ENCODE peak calls at places on chromosomes 4 and X, in ten cellular contexts. K, N, G, B, V, W, Z, I, X and M are unnamed samples. For H3K4me1, the result is how much of the 10 kb centered on the place peaks cover.

GRCh38 chrX:122816288-122816687 is 367.8 kb upstream of the GRIA3 start:
- DNase-seq in X (no peak), G (no peak), Z (no peak), N (no peak), K (no peak), I (no peak), V (no peak), W (no peak), B (no peak), M (no peak)

GRCh38 chr4:156654410-156654809 is 317.2 kb downstream of the PDGFC start:
- DNase-seq in W (no peak), Z (no peak), G (no peak), X (no peak), V (no peak), K (no peak), I (no peak), N (no peak), B (no peak), M (no peak)

GRCh38 chr4:93469560-93469959 is 359.0 kb upstream of the ATOH1 start:
- DNase-seq in K (no peak), G (no peak), V (no peak), W (no peak), B (no peak), Z (no peak), N (no peak), X (no peak), I (no peak), M (no peak)

GRCh38 chr4:107689912-107690587 is 30.0 kb downstream of the PAPSS1 start:
- DNase-seq in V (peak), K (no peak), W (no peak), I (no peak), X (no peak), N (no peak), Z (no peak), G (no peak), B (no peak), M (no peak)

GRCh38 chr4:6071959-6072720 is 53.9 kb upstream of the C4orf50 start:
- DNase-seq in X (no peak), V (peak), G (no peak), I (no peak), Z (peak), N (no peak), B (no peak), K (no peak), W (no peak), M (no peak)

GRCh38 chr4:111434581-111434980 is 710.7 kb upstream of the FAM241A start:
- DNase-seq in B (no peak), G (no peak), I (no peak), V (peak), W (no peak), Z (no peak), N (no peak), K (no peak), X (no peak), M (no peak)

GRCh38 chr4:81844717-81845116 is 373.0 kb upstream of the RASGEF1B start:
- DNase-seq in K (peak), V (peak), G (peak), N (peak), Z (peak), I (peak), W (peak), X (peak), B (peak), M (peak)

GRCh38 chrX:154369453-154370299 is 4.8 kb downstream of the FLNA start:
- DNase-seq in W (no peak), K (peak), V (peak), X (peak), G (peak), B (peak), I (no peak), N (peak), Z (peak), M (no peak)

GRCh38 chrX:48531359-48531954 is 8.1 kb upstream of the TBC1D25 start:
- DNase-seq in B (no peak), W (no peak), I (no peak), Z (no peak), K (peak), G (no peak), X (no peak), N (peak), V (peak), M (no peak)

GRCh38 chrX:43655961-43656494 is at the start of gene MAOA:
- DNase-seq in V (no peak), B (peak), N (no peak), K (peak), W (no peak), G (peak), I (no peak), X (peak), Z (peak), M (no peak)

GRCh38 chr4:70601422-70602039 is 9.5 kb downstream of the AMBN start:
- DNase-seq in W (peak), I (peak), N (peak), Z (peak), V (peak), G (no peak), X (peak), K (no peak), B (peak), M (peak)

GRCh38 chr4:3257125-3257690 is 8.2 kb downstream of the MSANTD1 start:
- DNase-seq in I (no peak), N (no peak), X (no peak), Z (no peak), K (no peak), W (no peak), V (no peak), G (no peak), B (no peak), M (no peak)

GRCh38 chr4:118124977-118125376 is 90.7 kb downstream of the NDST3 start:
- DNase-seq in V (no peak), B (no peak), N (no peak), G (no peak), K (no peak), I (no peak), Z (no peak), W (no peak), X (no peak), M (no peak)

GRCh38 chrX:47311857-47312774 is 58.3 kb upstream of the ZNF157 start:
- DNase-seq in K (no peak), G (peak), X (peak), N (peak), Z (peak), I (no peak), B (peak), V (peak), W (peak), M (no peak)

GRCh38 chr4:74874785-74875367 is 58.0 kb upstream of the PARM1 start:
- DNase-seq in G (peak), I (peak), K (no peak), N (peak), X (no peak), V (peak), B (peak), Z (no peak), W (no peak), M (peak)

GRCh38 chrX:373641-374471 is 12.9 kb downstream of the PPP2R3B start:
- DNase-seq in B (peak), Z (no peak), G (no peak), V (peak), W (no peak), X (no peak), I (no peak), K (no peak), N (no peak), M (no peak)

GRCh38 chr4:174377613-174378012 is 93.9 kb downstream of the CEP44 start:
- DNase-seq in X (no peak), G (no peak), Z (no peak), V (peak), W (no peak), I (no peak), N (no peak), K (no peak), B (no peak), M (no peak)

GRCh38 chr4:145619639-145619996 is 433 bp downstream of the MMAA start:
- DNase-seq in V (peak), N (no peak), Z (peak), W (no peak), G (no peak), B (no peak), I (no peak), X (peak), K (peak), M (no peak)

GRCh38 chr4:102675142-102675541 is 85.6 kb downstream of the MANBA start:
- DNase-seq in K (no peak), V (no peak), X (no peak), B (no peak), G (no peak), N (no peak), Z (no peak), I (no peak), W (no peak), M (no peak)

DNA sequence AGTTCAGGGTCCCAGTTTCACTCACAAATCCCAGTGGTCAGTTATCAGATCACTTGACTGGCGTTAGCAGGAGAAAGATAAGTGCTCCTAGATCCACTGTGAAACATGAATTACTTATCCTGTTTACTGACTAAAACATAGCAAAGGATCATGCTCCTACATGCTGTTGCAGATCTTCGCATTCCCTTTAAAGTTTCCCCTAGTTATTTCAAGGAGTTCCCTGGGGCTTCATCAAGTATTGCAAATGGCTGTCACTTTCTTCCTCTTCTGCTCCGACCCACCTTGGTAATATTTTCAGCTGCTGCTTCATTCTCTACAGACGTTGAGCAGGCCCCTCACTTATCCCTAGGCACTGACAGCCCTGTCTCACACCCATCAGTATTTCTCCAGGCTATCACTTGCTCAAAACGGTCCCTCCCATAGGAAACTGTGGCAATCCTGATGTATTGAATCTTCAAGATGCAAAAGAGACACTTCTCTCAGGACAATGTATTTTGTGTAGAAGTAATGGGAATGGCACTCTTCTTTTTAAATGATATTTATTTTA is 466.0 kb downstream of the INPP4B start:
- DNase-seq in K (no peak), Z (no peak), W (no peak), N (no peak), G (no peak), B (no peak), V (no peak), X (no peak), I (no peak), M (no peak)
- H3K27ac ChIP-seq in K (peak), Z (peak), W (no peak), N (no peak), G (no peak), B (no peak), V (peak), X (peak), I (no peak), M (no peak)

DNA sequence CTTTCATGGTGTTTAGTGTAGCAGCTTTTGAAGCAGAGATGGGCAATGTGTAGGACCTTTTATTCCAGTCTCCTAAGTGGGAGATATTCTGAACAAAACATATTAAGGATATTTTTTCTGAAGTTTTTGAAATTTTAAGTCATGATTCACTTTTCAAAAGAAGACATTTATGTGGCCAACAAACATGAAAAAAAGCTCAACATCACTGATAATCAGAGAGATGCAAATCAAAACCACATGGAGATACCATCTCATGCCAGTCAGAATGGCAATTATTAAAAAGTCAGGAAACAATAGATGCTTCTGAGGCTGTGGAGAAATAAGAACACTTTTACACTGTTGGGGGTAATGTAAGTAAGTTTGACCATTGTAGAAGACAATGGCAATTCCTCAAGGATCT is 76.0 kb downstream of the FAT4 start:
- DNase-seq in I (no peak), N (no peak), X (no peak), K (no peak), V (no peak), G (no peak), Z (no peak), B (no peak), W (no peak), M (no peak)
- H3K4me1 ChIP-seq in I (under half), N (under half), X (under half), K (under half), V (half or more), G (under half), Z (under half), B (under half), W (under half), M (under half)

GRCh38 chrX:63658920-63659319 is 126.1 kb downstream of the ARHGEF9 start:
- DNase-seq in B (no peak), X (no peak), W (no peak), Z (no peak), N (no peak), V (peak), G (no peak), I (no peak), K (peak), M (no peak)

GRCh38 chrX:63661676-63662075 is 123.3 kb downstream of the ARHGEF9 start:
- DNase-seq in K (no peak), W (no peak), Z (no peak), B (no peak), I (no peak), V (no peak), X (no peak), G (no peak), N (no peak), M (no peak)

GRCh38 chrX:63652086-63652775 is 132.8 kb downstream of the ARHGEF9 start:
- DNase-seq in K (no peak), X (no peak), I (no peak), B (no peak), N (no peak), W (no peak), V (peak), G (no peak), Z (no peak), M (no peak)

GRCh38 chrX:63657821-63658220 is 127.2 kb downstream of the ARHGEF9 start:
- DNase-seq in Z (no peak), I (no peak), K (peak), G (peak), B (no peak), W (no peak), X (no peak), N (no peak), V (peak), M (no peak)

GRCh38 chrX:63656871-63657580 is 128.0 kb downstream of the ARHGEF9 start:
- DNase-seq in K (no peak), G (no peak), X (no peak), Z (no peak), W (no peak), N (no peak), I (no peak), V (peak), B (no peak), M (no peak)
- H3K27ac ChIP-seq in K (peak), G (no peak), X (no peak), Z (no peak), W (no peak), N (no peak), I (no peak), V (peak), B (no peak), M (no peak)

GRCh38 chrX:23854945-23855344 is 52.8 kb downstream of the APOO start:
- DNase-seq in V (peak), K (no peak), Z (no peak), W (no peak), G (no peak), N (no peak), I (no peak), B (no peak), X (no peak), M (no peak)

GRCh38 chrX:23857935-23858334 is 49.8 kb downstream of the APOO start:
- DNase-seq in Z (no peak), W (no peak), N (no peak), B (no peak), V (no peak), G (no peak), K (no peak), I (no peak), X (no peak), M (no peak)

GRCh38 chrX:23857409-23857808 is 50.3 kb downstream of the APOO start:
- DNase-seq in X (no peak), N (no peak), Z (no peak), G (no peak), V (peak), B (no peak), I (no peak), W (no peak), K (no peak), M (no peak)

GRCh38 chrX:23854122-23854521 is 53.6 kb downstream of the APOO start:
- DNase-seq in K (no peak), Z (no peak), X (no peak), I (no peak), W (no peak), V (no peak), G (no peak), B (no peak), N (no peak), M (no peak)

DNA sequence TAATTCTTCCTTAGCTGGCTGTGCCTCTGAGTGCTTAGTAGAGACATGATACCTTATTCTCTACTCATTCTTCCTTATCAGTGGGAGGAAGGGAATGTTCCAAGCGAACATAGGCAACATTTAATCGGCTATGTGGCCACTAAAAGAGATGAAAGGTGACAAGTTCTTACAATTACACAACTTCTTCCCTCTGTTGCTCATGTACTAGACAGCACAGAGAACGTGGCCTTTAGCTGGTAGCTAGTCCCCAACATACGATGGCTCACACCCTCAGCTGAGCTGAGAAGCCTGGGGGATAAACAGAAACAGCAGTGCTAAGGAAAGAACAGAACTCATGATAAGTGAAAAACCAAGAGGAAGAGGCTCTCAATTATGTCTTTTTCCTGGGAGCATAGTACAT is 52.2 kb downstream of the APOO start:
- DNase-seq in V (no peak), K (no peak), X (no peak), W (no peak), G (no peak), I (no peak), Z (no peak), B (no peak), N (no peak), M (no peak)
- H3K4me1 ChIP-seq in V (under half), K (under half), X (under half), W (under half), G (under half), I (under half), Z (under half), B (under half), N (under half), M (under half)

GRCh38 chrX:25810202-25810601 is 327.9 kb upstream of the MAGEB18 start:
- DNase-seq in X (no peak), N (no peak), I (no peak), W (no peak), Z (no peak), B (no peak), V (peak), G (no peak), K (no peak), M (no peak)
- H3K27ac ChIP-seq in X (no peak), N (no peak), I (no peak), W (no peak), Z (no peak), B (no peak), V (no peak), G (no peak), K (no peak), M (no peak)

GRCh38 chr4:1626151-1626550 is 58.0 kb downstream of the FAM53A start:
- DNase-seq in V (no peak), W (no peak), B (no peak), I (no peak), X (no peak), N (no peak), K (no peak), G (no peak), Z (peak), M (no peak)

GRCh38 chr4:1626941-1627340 is 57.2 kb downstream of the FAM53A start:
- DNase-seq in Z (peak), I (no peak), K (no peak), B (no peak), W (no peak), G (no peak), V (no peak), X (no peak), N (no peak), M (no peak)

GRCh38 chr4:1624519-1624910 is 59.6 kb downstream of the FAM53A start:
- DNase-seq in V (no peak), X (no peak), Z (no peak), N (no peak), G (no peak), I (no peak), K (no peak), B (no peak), W (no peak), M (no peak)

GRCh38 chr4:1623821-1624518 is 60.1 kb downstream of the FAM53A start:
- DNase-seq in K (no peak), B (no peak), W (no peak), G (no peak), I (no peak), V (no peak), Z (no peak), N (no peak), X (no peak), M (no peak)

GRCh38 chr4:1625600-1626138 is 58.4 kb downstream of the FAM53A start:
- DNase-seq in K (no peak), V (no peak), Z (peak), X (no peak), G (no peak), I (no peak), B (no peak), N (no peak), W (no peak), M (no peak)
- H3K4me1 ChIP-seq in K (under half), V (under half), Z (under half), X (under half), G (under half), I (under half), B (under half), N (under half), W (under half), M (under half)